ENCODE peak calls at places on chromosomes 12 and 14, in four cellular contexts. One of them, this sample, is unnamed.
A peak's percentile ranks its signal among the peaks of the same experiment; 100 is the strongest.

GRCh38 chr14:76129851-76130576 is 21.7 kb upstream of the GPATCH2L start:
- DNase-seq in HepG2: no peak
- DNase-seq in A549: no peak
- DNase-seq in GM12878: no peak
- DNase-seq in this sample: no peak

GRCh38 chr12:106284294-106285105 is 18.0 kb upstream of the TCP11L2 start:
- DNase-seq in GM12878: no peak
- DNase-seq in HepG2: peak; percentile 91
- DNase-seq in A549: no peak
- DNase-seq in this sample: no peak

GRCh38 chr12:117774986-117775775 is 193.6 kb downstream of the KSR2 start:
- DNase-seq in HepG2: no peak
- DNase-seq in GM12878: no peak
- DNase-seq in A549: no peak
- DNase-seq in this sample: no peak

GRCh38 chr14:66085224-66085623 is 400.9 kb upstream of the CCDC196 start:
- DNase-seq in A549: no peak
- DNase-seq in HepG2: no peak
- DNase-seq in GM12878: no peak
- DNase-seq in this sample: peak; percentile 22

GRCh38 chr14:86570371-86570770 is 1040.4 kb downstream of the FLRT2 start:
- DNase-seq in HepG2: no peak
- DNase-seq in A549: no peak
- DNase-seq in GM12878: no peak
- DNase-seq in this sample: no peak

GRCh38 chr12:15720299-15720698 is 68.9 kb downstream of the EPS8 start:
- DNase-seq in GM12878: no peak
- DNase-seq in A549: no peak
- DNase-seq in HepG2: no peak
- DNase-seq in this sample: no peak

GRCh38 chr12:121792607-121793500 is 634 bp downstream of the RHOF start:
- DNase-seq in A549: no peak
- DNase-seq in HepG2: peak; percentile 62
- DNase-seq in GM12878: no peak
- DNase-seq in this sample: peak; percentile 83

GRCh38 chr14:94342334-94342934 is 19.3 kb upstream of the SERPINA6 start:
- DNase-seq in GM12878: no peak
- DNase-seq in A549: peak; percentile 80
- DNase-seq in HepG2: peak; percentile 82
- DNase-seq in this sample: peak; percentile 22

GRCh38 chr12:62722971-62723680 is 211.8 kb downstream of the PPM1H start:
- DNase-seq in GM12878: no peak
- DNase-seq in A549: no peak
- DNase-seq in HepG2: no peak
- DNase-seq in this sample: no peak

GRCh38 chr12:11561416-11561815 is 88.1 kb upstream of the ETV6 start:
- DNase-seq in HepG2: no peak
- DNase-seq in A549: no peak
- DNase-seq in GM12878: no peak
- DNase-seq in this sample: no peak

GRCh38 chr14:23327947-23328744 is 6.9 kb downstream of the PABPN1 start:
- DNase-seq in HepG2: peak; percentile 89
- DNase-seq in GM12878: no peak
- DNase-seq in A549: peak; percentile 85
- DNase-seq in this sample: peak; percentile 82

GRCh38 chr12:53948650-53949593 is 5.8 kb upstream of the HOXC12 start:
- DNase-seq in A549: no peak
- DNase-seq in HepG2: peak; percentile 12
- DNase-seq in GM12878: no peak
- DNase-seq in this sample: peak; percentile 73

GRCh38 chr12:24011927-24012326 is 62.5 kb upstream of the SOX5 start:
- DNase-seq in HepG2: no peak
- DNase-seq in A549: no peak
- DNase-seq in GM12878: no peak
- DNase-seq in this sample: no peak

GRCh38 chr12:108806350-108806749 is 51.0 kb downstream of the SSH1 start:
- DNase-seq in A549: no peak
- DNase-seq in HepG2: no peak
- DNase-seq in GM12878: no peak
- DNase-seq in this sample: no peak

GRCh38 chr14:55519473-55520080 is 60.4 kb upstream of the KTN1 start:
- DNase-seq in A549: no peak
- DNase-seq in GM12878: no peak
- DNase-seq in HepG2: no peak
- DNase-seq in this sample: no peak

GRCh38 chr14:73269729-73270651 is 32.7 kb downstream of the PAPLN start:
- DNase-seq in A549: no peak
- DNase-seq in GM12878: no peak
- DNase-seq in HepG2: no peak
- DNase-seq in this sample: no peak

GRCh38 chr12:52945389-52946232 is 3.3 kb upstream of the KRT18 start:
- DNase-seq in GM12878: no peak
- DNase-seq in HepG2: peak; percentile 92
- DNase-seq in A549: no peak
- DNase-seq in this sample: no peak

GRCh38 chr14:36524874-36525745 is 5.1 kb upstream of the NKX2-1 start:
- DNase-seq in HepG2: peak; percentile 74
- DNase-seq in GM12878: no peak
- DNase-seq in A549: peak; percentile 70
- DNase-seq in this sample: peak; percentile 13

GRCh38 chr12:59820594-59821011 is 224.8 kb downstream of the SLC16A7 start:
- DNase-seq in HepG2: no peak
- DNase-seq in A549: no peak
- DNase-seq in GM12878: no peak
- DNase-seq in this sample: no peak

GRCh38 chr14:47658041-47658440 is 17.4 kb downstream of the MDGA2 start:
- DNase-seq in HepG2: no peak
- DNase-seq in GM12878: no peak
- DNase-seq in A549: no peak
- DNase-seq in this sample: no peak

GRCh38 chr14:89618821-89619551 is 202.0 kb upstream of the FOXN3 start:
- DNase-seq in HepG2: peak; percentile 12
- DNase-seq in A549: peak; percentile 38
- DNase-seq in GM12878: no peak
- DNase-seq in this sample: peak; percentile 74

GRCh38 chr12:117468016-117468415 is 106.6 kb upstream of the NOS1 start:
- DNase-seq in A549: no peak
- DNase-seq in HepG2: no peak
- DNase-seq in GM12878: no peak
- DNase-seq in this sample: no peak

GRCh38 chr12:113328368-113328889 is 6.5 kb downstream of the SLC8B1 start:
- DNase-seq in HepG2: no peak
- DNase-seq in GM12878: no peak
- DNase-seq in A549: no peak
- DNase-seq in this sample: no peak

GRCh38 chr12:90211017-90211416 is 502.4 kb upstream of the ATP2B1 start:
- DNase-seq in HepG2: no peak
- DNase-seq in GM12878: no peak
- DNase-seq in A549: peak; percentile 5
- DNase-seq in this sample: no peak

GRCh38 chr14:51534623-51535022 is 117.1 kb upstream of the FRMD6 start:
- DNase-seq in GM12878: no peak
- DNase-seq in A549: no peak
- DNase-seq in HepG2: peak; percentile 95
- DNase-seq in this sample: no peak

GRCh38 chr12:59698599-59698998 is 102.8 kb downstream of the SLC16A7 start:
- DNase-seq in A549: no peak
- DNase-seq in HepG2: no peak
- DNase-seq in GM12878: no peak
- DNase-seq in this sample: peak; percentile 38

GRCh38 chr14:65686761-65687160 is 274.2 kb downstream of the FUT8 start:
- DNase-seq in A549: no peak
- DNase-seq in HepG2: no peak
- DNase-seq in GM12878: no peak
- DNase-seq in this sample: no peak

GRCh38 chr12:122882908-122883563 is 12.9 kb downstream of the VPS37B start:
- DNase-seq in A549: no peak
- DNase-seq in GM12878: no peak
- DNase-seq in HepG2: no peak
- DNase-seq in this sample: no peak

GRCh38 chr12:122886161-122886560 is 9.8 kb downstream of the VPS37B start:
- DNase-seq in GM12878: no peak
- DNase-seq in A549: no peak
- DNase-seq in HepG2: no peak
- DNase-seq in this sample: no peak

GRCh38 chr12:122886851-122887816 is 8.8 kb downstream of the VPS37B start:
- DNase-seq in A549: peak; percentile 85
- DNase-seq in GM12878: peak; percentile 84
- DNase-seq in HepG2: no peak
- DNase-seq in this sample: peak; percentile 44

GRCh38 chr12:122884091-122884826 is 11.7 kb downstream of the VPS37B start:
- DNase-seq in GM12878: no peak
- DNase-seq in A549: no peak
- DNase-seq in HepG2: no peak
- DNase-seq in this sample: no peak

GRCh38 chr12:122884860-122885259 is 11.1 kb downstream of the VPS37B start:
- DNase-seq in A549: no peak
- DNase-seq in HepG2: no peak
- DNase-seq in GM12878: no peak
- DNase-seq in this sample: no peak
- TF ChIP-seq MYC in A549: no peak
- TF ChIP-seq MYC in HepG2: no peak
- TF ChIP-seq MYC in GM12878: no peak
- TF ChIP-seq MYC in this sample: no peak

DNA sequence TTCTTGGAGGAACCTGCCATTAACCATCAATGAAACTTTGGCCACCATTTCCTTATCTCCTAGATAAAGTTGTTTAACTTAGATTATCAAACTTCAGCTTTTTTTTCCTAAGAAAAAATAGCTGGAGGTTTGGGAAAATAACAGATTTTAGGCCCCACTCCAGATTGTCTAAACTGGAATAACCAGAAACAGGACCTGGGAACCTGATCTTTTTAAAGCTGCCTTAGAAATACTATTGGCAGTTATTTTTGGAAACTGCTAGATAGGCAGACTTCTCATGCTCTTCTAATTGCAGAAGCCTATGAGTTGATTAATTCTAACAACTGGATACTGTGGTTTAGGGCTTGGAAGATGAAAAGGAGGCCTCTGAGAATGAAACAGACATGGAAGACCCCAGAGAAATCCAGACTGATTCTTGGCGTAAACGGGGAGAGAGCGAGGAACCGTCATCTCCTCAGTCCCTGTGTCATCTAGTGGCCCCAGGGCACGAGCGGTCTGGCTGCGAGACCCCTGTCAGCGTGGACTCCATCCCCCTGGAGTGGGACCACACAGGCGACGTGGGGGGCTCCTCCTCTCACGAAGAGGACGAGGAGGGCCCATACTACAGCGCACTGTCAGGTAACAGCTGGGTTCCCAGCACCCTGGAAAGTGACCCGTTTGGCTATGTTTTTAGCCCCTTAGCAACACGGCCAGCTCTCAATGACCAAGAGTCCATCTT is 80.2 kb downstream of the ESR2 start:
- DNase-seq in HepG2: no peak
- DNase-seq in A549: no peak
- DNase-seq in GM12878: no peak
- DNase-seq in this sample: no peak
- TF ChIP-seq POLR2A in HepG2: no peak
- TF ChIP-seq POLR2A in A549: no peak
- TF ChIP-seq POLR2A in GM12878: no peak
- TF ChIP-seq POLR2A in this sample: no peak

DNA sequence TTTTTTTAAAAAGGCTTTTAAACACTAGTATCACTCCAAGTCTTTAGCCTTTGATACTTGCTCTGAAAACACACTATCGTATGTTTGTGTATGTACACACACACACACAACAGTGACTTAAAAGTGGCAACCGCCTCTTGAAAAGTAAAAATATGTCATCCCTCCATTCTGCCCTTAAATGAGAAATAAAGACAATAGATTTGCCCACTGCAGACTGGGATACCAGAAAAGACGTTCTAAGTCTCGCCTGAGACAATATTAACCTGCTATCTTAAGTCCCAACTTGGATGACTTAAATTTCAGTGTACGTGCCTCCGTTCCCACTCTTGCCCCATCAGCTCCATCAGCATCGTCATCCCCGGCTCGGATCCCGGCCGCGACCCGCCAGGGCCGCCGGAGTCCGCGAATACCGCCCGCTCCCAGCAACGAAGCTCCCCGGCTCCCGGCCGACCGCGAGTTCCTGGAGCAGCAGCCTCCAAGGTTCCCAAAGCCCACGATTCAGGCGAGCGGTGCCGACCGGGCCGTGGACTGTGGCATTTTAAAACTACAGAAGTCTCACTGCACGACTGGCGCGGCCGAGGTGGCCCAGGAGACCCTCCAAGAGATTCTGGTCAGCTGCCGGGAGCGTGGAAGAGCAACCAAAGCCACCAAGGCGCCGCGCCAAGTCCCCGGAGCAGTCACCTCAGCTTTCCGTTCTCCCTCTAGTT is 2.8 kb upstream of the ARID2 start:
- DNase-seq in A549: peak; percentile 33
- DNase-seq in HepG2: peak; percentile 9
- DNase-seq in GM12878: no peak
- DNase-seq in this sample: peak; percentile 58
- TF ChIP-seq MAX in A549: no peak
- TF ChIP-seq MAX in HepG2: no peak
- TF ChIP-seq MAX in GM12878: no peak
- TF ChIP-seq MAX in this sample: peak; percentile 7

GRCh38 chr12:77837876-77838291 is 7.2 kb downstream of the NAV3 start:
- DNase-seq in GM12878: no peak
- DNase-seq in A549: no peak
- DNase-seq in HepG2: no peak
- DNase-seq in this sample: no peak
- TF ChIP-seq MYC in GM12878: no peak
- TF ChIP-seq MYC in A549: no peak
- TF ChIP-seq MYC in HepG2: no peak
- TF ChIP-seq MYC in this sample: no peak

GRCh38 chr14:103628684-103629502 is at the start of gene KLC1:
- DNase-seq in A549: peak; percentile 71
- DNase-seq in GM12878: no peak
- DNase-seq in HepG2: no peak
- DNase-seq in this sample: peak; percentile 77

GRCh38 chr14:103629503-103630121 is 601 bp downstream of the KLC1 start:
- DNase-seq in A549: peak; percentile 43
- DNase-seq in HepG2: no peak
- DNase-seq in GM12878: no peak
- DNase-seq in this sample: peak; percentile 51

GRCh38 chr14:103626150-103626850 is 2.7 kb upstream of the KLC1 start:
- DNase-seq in A549: no peak
- DNase-seq in GM12878: no peak
- DNase-seq in HepG2: peak; percentile 37
- DNase-seq in this sample: peak; percentile 22

GRCh38 chr14:103627073-103628025 is 1.7 kb upstream of the KLC1 start:
- DNase-seq in A549: no peak
- DNase-seq in HepG2: no peak
- DNase-seq in GM12878: no peak
- DNase-seq in this sample: no peak

DNA sequence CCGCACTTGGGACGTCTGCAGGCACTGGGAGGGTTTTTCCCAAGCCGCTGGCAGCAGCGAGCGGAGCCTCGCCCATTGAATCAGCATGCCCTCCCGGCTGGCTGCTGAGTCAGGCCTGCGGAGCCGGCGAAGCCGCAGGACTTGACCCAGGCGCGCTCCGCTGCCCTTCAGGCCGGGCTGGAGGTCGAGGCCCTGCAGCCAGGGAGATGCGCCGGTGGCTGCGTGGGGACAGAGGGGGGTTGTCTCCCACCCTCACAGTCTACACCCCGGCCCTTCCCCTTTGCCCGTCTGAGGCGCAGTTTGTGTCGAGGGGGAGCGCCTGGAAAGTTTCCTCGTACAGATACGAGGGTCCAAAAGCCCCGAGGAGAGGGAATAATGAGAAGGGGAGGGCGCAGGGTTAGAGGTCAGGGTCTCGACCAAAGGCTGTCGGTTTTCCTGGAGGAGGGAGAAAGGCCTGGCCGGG is 759 bp upstream of the KLC1 start:
- DNase-seq in HepG2: no peak
- DNase-seq in A549: peak; percentile 72
- DNase-seq in GM12878: no peak
- DNase-seq in this sample: peak; percentile 28
- TF ChIP-seq POLR2A in HepG2: peak; percentile 57
- TF ChIP-seq POLR2A in A549: peak; percentile 74
- TF ChIP-seq POLR2A in GM12878: peak; percentile 75
- TF ChIP-seq POLR2A in this sample: no peak

This sample was measured in NB4.